ENCODE peak calls at places on chromosomes 3 and 15, in seven cellular contexts. R is memory B cell, O is AG08395, W is dorsolateral prefrontal cortex, L is ecto neural progenitor cell, X is ACHN, I is stomach. E is an unnamed sample.

GRCh38 chr3:107024481-107025153 is 352.6 kb upstream of the CCDC54 start:
- DNase-seq in R (no peak), O (no peak), W (no peak), L (no peak), X (no peak), I (no peak), E (no peak)

GRCh38 chr15:62027916-62028315 is 32.3 kb downstream of the VPS13C start:
- DNase-seq in R (no peak), O (no peak), W (no peak), L (no peak), X (no peak), I (no peak), E (no peak)

GRCh38 chr3:131174752-131175151 is 148.1 kb downstream of the NEK11 start:
- DNase-seq in R (no peak), O (no peak), W (no peak), L (no peak), X (peak), I (no peak), E (no peak)

GRCh38 chr3:20043398-20043797 is 3.2 kb downstream of the KAT2B start:
- DNase-seq in R (peak), O (peak), W (peak), L (no peak), X (peak), I (peak), E (peak)

GRCh38 chr15:78004919-78005634 is 72.4 kb downstream of the TBC1D2B start:
- DNase-seq in R (no peak), O (peak), W (peak), L (no peak), X (no peak), I (peak), E (peak)

GRCh38 chr15:72172796-72173195 is 24.8 kb downstream of the GRAMD2A start:
- DNase-seq in R (no peak), O (no peak), W (no peak), L (no peak), X (no peak), I (no peak), E (no peak)

GRCh38 chr3:196792771-196793170 is 53.1 kb downstream of the PAK2 start:
- DNase-seq in R (no peak), O (no peak), W (no peak), L (no peak), X (peak), I (no peak), E (no peak)

GRCh38 chr15:49031764-49032270 is 14.4 kb downstream of the SECISBP2L start:
- DNase-seq in R (no peak), O (no peak), W (no peak), L (no peak), X (peak), I (no peak), E (no peak)

GRCh38 chr3:148923592-148923991 is 58.5 kb downstream of the CPA3 start:
- DNase-seq in R (no peak), O (no peak), W (no peak), L (no peak), X (no peak), I (no peak), E (no peak)

GRCh38 chr3:29240248-29240647 is 40.6 kb upstream of the RBMS3 start:
- DNase-seq in R (no peak), O (peak), W (no peak), L (no peak), X (peak), I (no peak), E (no peak)

GRCh38 chr15:54808321-54808720 is 388.4 kb downstream of the RSL24D1 start:
- DNase-seq in R (no peak), O (no peak), W (no peak), L (no peak), X (no peak), I (no peak), E (no peak)

GRCh38 chr15:59199775-59200465 is 6.7 kb upstream of the LDHAL6B start:
- DNase-seq in R (no peak), O (peak), W (no peak), L (no peak), X (peak), I (no peak), E (peak)

GRCh38 chr15:38461089-38461833 is 7.3 kb downstream of the FAM98B start:
- DNase-seq in R (no peak), O (peak), W (no peak), L (no peak), X (no peak), I (no peak), E (no peak)